ENCODE peak calls at places on chromosomes 16 and 17, in seven cellular contexts. One of them, this sample, is unnamed.

GRCh38 chr16:50323335-50324011 is 45.3 kb downstream of the BRD7 start:
- DNase-seq in activated CD4-positive, alpha-beta T cell treated with anti-CD3 and anti-CD28 coated beads, Interleukin-2, amount 10 ng/mL, durations not matched to agents 7 days and 5 days: no peak
- DNase-seq in stimulated activated CD8-positive, alpha-beta memory T cell treated with anti-CD3 and anti-CD28 coated beads, Interleukin-2, amount 100 ng/mL, for 1 hour: no peak
- DNase-seq in T-helper 2 cell: no peak
- DNase-seq in HuH-7: no peak
- DNase-seq in B cell: no peak
- DNase-seq in Caki2: peak
- DNase-seq in this sample: peak

GRCh38 chr17:48106802-48107136 is 797 bp upstream of the SNX11 start:
- DNase-seq in activated CD4-positive, alpha-beta T cell treated with anti-CD3 and anti-CD28 coated beads, Interleukin-2, amount 10 ng/mL, durations not matched to agents 7 days and 5 days: no peak
- DNase-seq in stimulated activated CD8-positive, alpha-beta memory T cell treated with anti-CD3 and anti-CD28 coated beads, Interleukin-2, amount 100 ng/mL, for 1 hour: no peak
- DNase-seq in T-helper 2 cell: no peak
- DNase-seq in HuH-7: no peak
- DNase-seq in B cell: no peak
- DNase-seq in Caki2: no peak
- DNase-seq in this sample: no peak

GRCh38 chr17:57910462-57910861 is 44.8 kb downstream of the CUEDC1 start:
- DNase-seq in activated CD4-positive, alpha-beta T cell treated with anti-CD3 and anti-CD28 coated beads, Interleukin-2, amount 10 ng/mL, durations not matched to agents 7 days and 5 days: no peak
- DNase-seq in stimulated activated CD8-positive, alpha-beta memory T cell treated with anti-CD3 and anti-CD28 coated beads, Interleukin-2, amount 100 ng/mL, for 1 hour: no peak
- DNase-seq in T-helper 2 cell: no peak
- DNase-seq in HuH-7: no peak
- DNase-seq in B cell: no peak
- DNase-seq in Caki2: no peak
- DNase-seq in this sample: no peak

GRCh38 chr17:37512442-37513070 is 22.9 kb downstream of the DUSP14 start:
- DNase-seq in activated CD4-positive, alpha-beta T cell treated with anti-CD3 and anti-CD28 coated beads, Interleukin-2, amount 10 ng/mL, durations not matched to agents 7 days and 5 days: no peak
- DNase-seq in stimulated activated CD8-positive, alpha-beta memory T cell treated with anti-CD3 and anti-CD28 coated beads, Interleukin-2, amount 100 ng/mL, for 1 hour: no peak
- DNase-seq in T-helper 2 cell: no peak
- DNase-seq in HuH-7: no peak
- DNase-seq in B cell: no peak
- DNase-seq in Caki2: no peak
- DNase-seq in this sample: no peak

GRCh38 chr16:30947533-30948086 is 1.3 kb upstream of the ORAI3 start:
- DNase-seq in activated CD4-positive, alpha-beta T cell treated with anti-CD3 and anti-CD28 coated beads, Interleukin-2, amount 10 ng/mL, durations not matched to agents 7 days and 5 days: no peak
- DNase-seq in stimulated activated CD8-positive, alpha-beta memory T cell treated with anti-CD3 and anti-CD28 coated beads, Interleukin-2, amount 100 ng/mL, for 1 hour: no peak
- DNase-seq in T-helper 2 cell: no peak
- DNase-seq in HuH-7: no peak
- DNase-seq in B cell: no peak
- DNase-seq in Caki2: no peak
- DNase-seq in this sample: no peak

GRCh38 chr16:53770641-53771040 is 66.7 kb downstream of the FTO start:
- DNase-seq in activated CD4-positive, alpha-beta T cell treated with anti-CD3 and anti-CD28 coated beads, Interleukin-2, amount 10 ng/mL, durations not matched to agents 7 days and 5 days: no peak
- DNase-seq in stimulated activated CD8-positive, alpha-beta memory T cell treated with anti-CD3 and anti-CD28 coated beads, Interleukin-2, amount 100 ng/mL, for 1 hour: no peak
- DNase-seq in T-helper 2 cell: no peak
- DNase-seq in HuH-7: no peak
- DNase-seq in B cell: no peak
- DNase-seq in Caki2: no peak
- DNase-seq in this sample: no peak

GRCh38 chr16:21937387-21937829 is 15.8 kb upstream of the UQCRC2 start:
- DNase-seq in activated CD4-positive, alpha-beta T cell treated with anti-CD3 and anti-CD28 coated beads, Interleukin-2, amount 10 ng/mL, durations not matched to agents 7 days and 5 days: no peak
- DNase-seq in stimulated activated CD8-positive, alpha-beta memory T cell treated with anti-CD3 and anti-CD28 coated beads, Interleukin-2, amount 100 ng/mL, for 1 hour: no peak
- DNase-seq in T-helper 2 cell: no peak
- DNase-seq in HuH-7: no peak
- DNase-seq in B cell: no peak
- DNase-seq in Caki2: no peak
- DNase-seq in this sample: no peak

GRCh38 chr17:71709974-71710373 is 410.8 kb upstream of the SOX9 start:
- DNase-seq in activated CD4-positive, alpha-beta T cell treated with anti-CD3 and anti-CD28 coated beads, Interleukin-2, amount 10 ng/mL, durations not matched to agents 7 days and 5 days: no peak
- DNase-seq in stimulated activated CD8-positive, alpha-beta memory T cell treated with anti-CD3 and anti-CD28 coated beads, Interleukin-2, amount 100 ng/mL, for 1 hour: no peak
- DNase-seq in T-helper 2 cell: no peak
- DNase-seq in HuH-7: no peak
- DNase-seq in B cell: no peak
- DNase-seq in Caki2: no peak
- DNase-seq in this sample: no peak

GRCh38 chr16:168424-168823 is 2.6 kb downstream of the HBM start:
- DNase-seq in activated CD4-positive, alpha-beta T cell treated with anti-CD3 and anti-CD28 coated beads, Interleukin-2, amount 10 ng/mL, durations not matched to agents 7 days and 5 days: no peak
- DNase-seq in stimulated activated CD8-positive, alpha-beta memory T cell treated with anti-CD3 and anti-CD28 coated beads, Interleukin-2, amount 100 ng/mL, for 1 hour: no peak
- DNase-seq in T-helper 2 cell: no peak
- DNase-seq in HuH-7: no peak
- DNase-seq in B cell: no peak
- DNase-seq in Caki2: no peak
- DNase-seq in this sample: no peak